ENCODE peak calls at places on chromosomes 3 and 15, in five cellular contexts. One of them, this sample, is unnamed.
A peak's percentile ranks its signal among the peaks of the same experiment; 100 is the strongest.

GRCh38 chr15:88989578-88989977 is 76.4 kb upstream of the MFGE8 start:
- DNase-seq in NAMALWA: no peak
- DNase-seq in Peyer's patch: no peak
- DNase-seq in NCI-H345: no peak
- DNase-seq in H4: no peak
- DNase-seq in this sample: no peak

GRCh38 chr3:194472290-194472920 is 14.4 kb downstream of the ATP13A3 start:
- DNase-seq in NAMALWA: peak; percentile 78
- DNase-seq in H4: peak; percentile 69
- DNase-seq in NCI-H345: peak; percentile 66
- DNase-seq in Peyer's patch: no peak
- DNase-seq in this sample: peak; percentile 62

GRCh38 chr3:52838561-52839267 is 3.9 kb upstream of the MUSTN1 start:
- DNase-seq in Peyer's patch: no peak
- DNase-seq in H4: no peak
- DNase-seq in NAMALWA: no peak
- DNase-seq in NCI-H345: no peak
- DNase-seq in this sample: no peak

GRCh38 chr15:51260262-51260661 is 78.1 kb downstream of the CYP19A1 start:
- DNase-seq in NCI-H345: no peak
- DNase-seq in H4: no peak
- DNase-seq in NAMALWA: no peak
- DNase-seq in Peyer's patch: no peak
- DNase-seq in this sample: no peak

GRCh38 chr3:96347289-96347688 is 467.1 kb upstream of the EPHA6 start:
- DNase-seq in NCI-H345: no peak
- DNase-seq in H4: no peak
- DNase-seq in NAMALWA: no peak
- DNase-seq in Peyer's patch: no peak
- DNase-seq in this sample: no peak

GRCh38 chr3:147311716-147312115 is 94.6 kb downstream of the ZIC4 start:
- DNase-seq in NAMALWA: no peak
- DNase-seq in NCI-H345: no peak
- DNase-seq in Peyer's patch: no peak
- DNase-seq in H4: peak; percentile 22
- DNase-seq in this sample: no peak

GRCh38 chr15:72011291-72011940 is 106.5 kb downstream of the MYO9A start:
- DNase-seq in NCI-H345: no peak
- DNase-seq in Peyer's patch: no peak
- DNase-seq in H4: no peak
- DNase-seq in NAMALWA: no peak
- DNase-seq in this sample: no peak

GRCh38 chr3:140236836-140237476 is 302.0 kb downstream of the CLSTN2 start:
- DNase-seq in NAMALWA: no peak
- DNase-seq in NCI-H345: no peak
- DNase-seq in Peyer's patch: no peak
- DNase-seq in H4: no peak
- DNase-seq in this sample: no peak

GRCh38 chr3:181403876-181404660 is 307.7 kb upstream of the SOX2 start:
- DNase-seq in NAMALWA: no peak
- DNase-seq in H4: no peak
- DNase-seq in NCI-H345: no peak
- DNase-seq in Peyer's patch: no peak
- DNase-seq in this sample: no peak

GRCh38 chr3:134197681-134198261 is 52.9 kb downstream of the RYK start:
- DNase-seq in NCI-H345: peak; percentile 13
- DNase-seq in H4: peak; percentile 69
- DNase-seq in NAMALWA: peak; percentile 79
- DNase-seq in Peyer's patch: no peak
- DNase-seq in this sample: peak; percentile 59

GRCh38 chr3:62044874-62045273 is 328.5 kb downstream of the FEZF2 start:
- DNase-seq in NAMALWA: no peak
- DNase-seq in Peyer's patch: no peak
- DNase-seq in H4: no peak
- DNase-seq in NCI-H345: no peak
- DNase-seq in this sample: no peak

GRCh38 chr15:65916664-65917406 is 47.5 kb downstream of the RAB11A start:
- DNase-seq in NCI-H345: no peak
- DNase-seq in NAMALWA: peak; percentile 84
- DNase-seq in Peyer's patch: no peak
- DNase-seq in H4: peak; percentile 68
- DNase-seq in this sample: peak; percentile 21

GRCh38 chr3:122100591-122101491 is 45.7 kb downstream of the CD86 start:
- DNase-seq in H4: no peak
- DNase-seq in NCI-H345: no peak
- DNase-seq in Peyer's patch: no peak
- DNase-seq in NAMALWA: peak; percentile 67
- DNase-seq in this sample: no peak

GRCh38 chr15:33226559-33227181 is 32.2 kb upstream of the FMN1 start:
- DNase-seq in H4: peak; percentile 76
- DNase-seq in Peyer's patch: no peak
- DNase-seq in NCI-H345: peak; percentile 6
- DNase-seq in NAMALWA: peak; percentile 95
- DNase-seq in this sample: peak; percentile 73

GRCh38 chr15:81095690-81096365 is 38.2 kb upstream of the CFAP161 start:
- DNase-seq in Peyer's patch: no peak
- DNase-seq in NAMALWA: no peak
- DNase-seq in NCI-H345: no peak
- DNase-seq in H4: no peak
- DNase-seq in this sample: no peak

GRCh38 chr15:73324496-73325170 is 44.1 kb downstream of the HCN4 start:
- DNase-seq in H4: no peak
- DNase-seq in NCI-H345: no peak
- DNase-seq in Peyer's patch: no peak
- DNase-seq in NAMALWA: no peak
- DNase-seq in this sample: no peak

GRCh38 chr15:70508561-70509281 is 254.6 kb downstream of the UACA start:
- DNase-seq in H4: peak; percentile 92
- DNase-seq in NAMALWA: no peak
- DNase-seq in NCI-H345: no peak
- DNase-seq in Peyer's patch: no peak
- DNase-seq in this sample: no peak

GRCh38 chr3:132256984-132257383 is 60.2 kb upstream of the ACP3 start:
- DNase-seq in H4: peak; percentile 69
- DNase-seq in NAMALWA: no peak
- DNase-seq in Peyer's patch: no peak
- DNase-seq in NCI-H345: peak; percentile 13
- DNase-seq in this sample: peak; percentile 82

GRCh38 chr15:73950479-73951043 is 24.3 kb downstream of the LOXL1 start:
- DNase-seq in NAMALWA: no peak
- DNase-seq in NCI-H345: no peak
- DNase-seq in Peyer's patch: peak; percentile 35
- DNase-seq in H4: no peak
- DNase-seq in this sample: no peak

GRCh38 chr15:56040081-56041035 is 46.9 kb upstream of the NEDD4 start:
- DNase-seq in NCI-H345: peak; percentile 57
- DNase-seq in Peyer's patch: peak; percentile 58
- DNase-seq in NAMALWA: no peak
- DNase-seq in H4: peak; percentile 95
- DNase-seq in this sample: peak; percentile 16

GRCh38 chr15:72554471-72555425 is 80.6 kb downstream of the ARIH1 start:
- DNase-seq in Peyer's patch: no peak
- DNase-seq in NCI-H345: no peak
- DNase-seq in NAMALWA: no peak
- DNase-seq in H4: peak; percentile 67
- DNase-seq in this sample: no peak

GRCh38 chr3:195873971-195874370 is 34.4 kb downstream of the TNK2 start:
- DNase-seq in Peyer's patch: no peak
- DNase-seq in NCI-H345: no peak
- DNase-seq in NAMALWA: no peak
- DNase-seq in H4: no peak
- DNase-seq in this sample: no peak

GRCh38 chr3:65833761-65834505 is 204.8 kb downstream of the MAGI1 start:
- DNase-seq in NAMALWA: no peak
- DNase-seq in NCI-H345: no peak
- DNase-seq in Peyer's patch: no peak
- DNase-seq in H4: peak; percentile 5
- DNase-seq in this sample: no peak

GRCh38 chr15:88061452-88061851 is 195.1 kb downstream of the NTRK3 start:
- DNase-seq in NCI-H345: no peak
- DNase-seq in NAMALWA: no peak
- DNase-seq in Peyer's patch: no peak
- DNase-seq in H4: no peak
- DNase-seq in this sample: no peak

GRCh38 chr3:69838696-69839515 is 99.6 kb downstream of the MITF start:
- DNase-seq in NCI-H345: no peak
- DNase-seq in NAMALWA: no peak
- DNase-seq in Peyer's patch: no peak
- DNase-seq in H4: no peak
- DNase-seq in this sample: no peak

GRCh38 chr15:92385096-92385495 is 8.6 kb upstream of the ST8SIA2 start:
- DNase-seq in H4: no peak
- DNase-seq in NCI-H345: no peak
- DNase-seq in NAMALWA: no peak
- DNase-seq in Peyer's patch: no peak
- DNase-seq in this sample: no peak

GRCh38 chr3:125144653-125145314 is 67.8 kb downstream of the SLC12A8 start:
- DNase-seq in Peyer's patch: no peak
- DNase-seq in NAMALWA: no peak
- DNase-seq in H4: no peak
- DNase-seq in NCI-H345: no peak
- DNase-seq in this sample: no peak